ENCODE peak calls at places on chromosomes 2 and 18, in seven cellular contexts. Q is neural progenitor cell, D is H1, T is lower lobe of right lung, K is mucosa of descending colon, P is cardiac fibroblast, M is dorsolateral prefrontal cortex. S is an unnamed sample.

GRCh38 chr18:45255142-45255890 is 360.0 kb upstream of the SLC14A2 start:
- DNase-seq in Q (peak; percentile 38), P (peak; percentile 89), D (no peak), M (no peak), K (peak; percentile 27), T (no peak), S (no peak)

GRCh38 chr2:6977095-6977777 is 60.0 kb downstream of the RNF144A start:
- DNase-seq in K (peak; percentile 44), Q (no peak), D (no peak), T (no peak), P (peak; percentile 80), M (peak; percentile 92), S (no peak)

GRCh38 chr2:101256316-101256715 is 3.6 kb downstream of the CNOT11 start:
- DNase-seq in K (no peak), P (no peak), M (no peak), D (no peak), Q (no peak), T (no peak), S (no peak)

GRCh38 chr2:214810670-214811069 is 1.2 kb upstream of the BARD1 start:
- DNase-seq in K (peak; percentile 33), T (peak; percentile 45), D (no peak), M (no peak), Q (no peak), P (no peak), S (no peak)

GRCh38 chr2:127621981-127622431 is 23.9 kb upstream of the GPR17 start:
- DNase-seq in T (peak; percentile 16), M (no peak), P (no peak), D (no peak), Q (no peak), K (no peak), S (no peak)

GRCh38 chr2:30193104-30193681 is 38.1 kb upstream of the LBH start:
- DNase-seq in Q (no peak), D (no peak), T (no peak), M (no peak), K (no peak), P (no peak), S (no peak)

GRCh38 chr18:50659091-50660003 is 99.5 kb downstream of the MAPK4 start:
- DNase-seq in D (no peak), Q (no peak), P (peak; percentile 54), M (peak; percentile 69), T (no peak), K (no peak), S (no peak)

GRCh38 chr2:227617316-227618250 is at the start of gene SCYGR4:
- DNase-seq in M (no peak), D (no peak), P (peak; percentile 24), Q (no peak), K (no peak), T (no peak), S (no peak)

GRCh38 chr18:54767094-54767493 is 61.2 kb upstream of the RAB27B start:
- DNase-seq in M (no peak), D (no peak), K (no peak), T (no peak), P (no peak), Q (no peak), S (no peak)

GRCh38 chr2:67503066-67503795 is 106.1 kb downstream of the ETAA1 start:
- DNase-seq in M (no peak), K (no peak), D (no peak), T (no peak), P (peak; percentile 93), Q (no peak), S (no peak)

GRCh38 chr2:178810422-178810821 is 3.2 kb upstream of the TTN start:
- DNase-seq in D (no peak), Q (no peak), K (no peak), P (no peak), M (no peak), T (no peak), S (no peak)

GRCh38 chr2:80059381-80059907 is 245.1 kb downstream of the LRRTM1 start:
- DNase-seq in K (no peak), D (no peak), Q (no peak), M (no peak), P (no peak), T (no peak), S (no peak)

GRCh38 chr2:61463769-61464475 is 7.0 kb downstream of the USP34 start:
- DNase-seq in D (no peak), P (no peak), M (no peak), K (no peak), T (no peak), Q (peak; percentile 50), S (no peak)

GRCh38 chr2:148917431-148917830 is 42.4 kb downstream of the KIF5C start:
- DNase-seq in D (no peak), K (no peak), T (no peak), M (no peak), Q (no peak), P (no peak), S (no peak)

GRCh38 chr18:35807942-35808341 is 164.5 kb upstream of the RMP24 start:
- DNase-seq in M (no peak), Q (no peak), T (no peak), P (no peak), K (no peak), D (no peak), S (no peak)

GRCh38 chr2:246489-247145 is 17.2 kb downstream of the SH3YL1 start:
- DNase-seq in D (no peak), Q (peak; percentile 58), P (peak; percentile 80), T (no peak), K (peak; percentile 69), M (no peak), S (no peak)

GRCh38 chr18:12254137-12254819 is at the start of gene CIDEA:
- DNase-seq in Q (peak; percentile 86), P (peak; percentile 30), K (no peak), D (peak; percentile 76), M (no peak), T (no peak), S (no peak)

GRCh38 chr2:205776139-205776538 is 93.8 kb downstream of the NRP2 start:
- DNase-seq in P (no peak), D (peak; percentile 96), M (no peak), T (peak; percentile 61), Q (peak; percentile 85), K (peak; percentile 75), S (no peak)

GRCh38 chr2:156883828-156884615 is 373.5 kb upstream of the GALNT5 start:
- DNase-seq in K (no peak), D (no peak), T (no peak), Q (no peak), M (no peak), P (no peak), S (no peak)

GRCh38 chr18:57542126-57542525 is 44.4 kb downstream of the FECH start:
- DNase-seq in D (no peak), M (no peak), Q (no peak), P (peak; percentile 46), T (no peak), K (no peak), S (no peak)

GRCh38 chr18:2916184-2916583 is 69.4 kb downstream of the EMILIN2 start:
- DNase-seq in Q (no peak), P (no peak), M (no peak), K (no peak), D (no peak), T (no peak), S (no peak)

GRCh38 chr2:162301151-162301804 is 17.2 kb downstream of the IFIH1 start:
- DNase-seq in D (no peak), M (peak; percentile 41), K (peak; percentile 32), P (peak; percentile 83), Q (peak; percentile 74), T (peak; percentile 45), S (no peak)

GRCh38 chr2:167928434-167928833 is 319.0 kb downstream of the STK39 start:
- DNase-seq in D (no peak), M (no peak), P (no peak), Q (no peak), K (no peak), T (no peak), S (no peak)

GRCh38 chr18:34225218-34225553 is 473 bp upstream of the NOL4 start:
- DNase-seq in K (no peak), D (no peak), P (no peak), Q (no peak), M (no peak), T (no peak), S (no peak)

GRCh38 chr18:34223893-34224422 is 755 bp downstream of the NOL4 start:
- DNase-seq in Q (peak; percentile 6), D (peak; percentile 49), K (no peak), T (no peak), P (no peak), M (peak; percentile 8), S (no peak)

GRCh38 chr18:34222396-34223163 is 2.1 kb downstream of the NOL4 start:
- DNase-seq in Q (peak; percentile 73), K (peak; percentile 10), P (peak; percentile 1), D (peak; percentile 83), T (peak; percentile 47), M (peak; percentile 65), S (no peak)

GRCh38 chr18:34223164-34223892 is 1.4 kb downstream of the NOL4 start:
- DNase-seq in Q (peak; percentile 65), K (peak; percentile 16), M (peak; percentile 52), P (no peak), T (no peak), D (peak; percentile 82), S (no peak)

GRCh38 chr18:34224423-34225217 is at the start of gene NOL4:
- DNase-seq in Q (peak; percentile 99), M (peak; percentile 94), T (peak; percentile 56), D (peak; percentile 93), K (peak; percentile 75), P (peak; percentile 0), S (no peak)
- TF ChIP-seq CTCF in Q (peak; percentile 72), M (peak; percentile 53), T (peak; percentile 13), D (peak; percentile 98), K (no peak), P (no peak), S (no peak)

DNA sequence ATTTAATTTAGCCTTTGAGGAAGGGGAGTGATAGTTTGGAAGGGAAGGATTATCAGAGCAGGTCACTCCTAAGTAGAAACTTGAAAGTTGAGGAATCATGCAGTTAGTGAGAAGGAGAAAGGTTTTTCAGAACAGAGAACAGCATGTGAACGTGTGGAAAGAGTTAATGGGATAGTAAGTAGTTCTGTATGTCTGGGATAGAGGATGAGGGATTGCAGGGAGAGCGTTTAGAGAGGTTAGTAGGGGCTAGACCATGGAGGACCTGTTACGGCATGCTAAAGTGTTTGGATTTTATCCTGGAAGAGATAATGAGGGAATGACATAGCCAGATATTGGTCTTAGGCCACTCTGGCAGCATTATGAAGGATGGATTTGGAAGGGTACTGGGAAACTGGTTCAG is 1.8 kb downstream of the ZNF512 start:
- DNase-seq in M (no peak), Q (no peak), T (no peak), P (no peak), D (no peak), K (no peak), S (no peak)
- H3K4me3 ChIP-seq in M (no peak overlapping the region), Q (peak overlapping the region; percentile 89), T (no peak overlapping the region), P (no peak overlapping the region), D (peak overlapping the region; percentile 92), K (no peak overlapping the region), S (peak overlapping the region; percentile 81)

GRCh38 chr2:55581435-55581834 is 36.0 kb downstream of the PPP4R3B start:
- DNase-seq in D (no peak), Q (peak; percentile 36), M (no peak), T (no peak), P (no peak), K (no peak), S (no peak)
- TF ChIP-seq CTCF in D (peak; percentile 56), Q (peak; percentile 60), M (no peak), T (no peak), P (peak; percentile 15), K (no peak), S (no peak)

DNA sequence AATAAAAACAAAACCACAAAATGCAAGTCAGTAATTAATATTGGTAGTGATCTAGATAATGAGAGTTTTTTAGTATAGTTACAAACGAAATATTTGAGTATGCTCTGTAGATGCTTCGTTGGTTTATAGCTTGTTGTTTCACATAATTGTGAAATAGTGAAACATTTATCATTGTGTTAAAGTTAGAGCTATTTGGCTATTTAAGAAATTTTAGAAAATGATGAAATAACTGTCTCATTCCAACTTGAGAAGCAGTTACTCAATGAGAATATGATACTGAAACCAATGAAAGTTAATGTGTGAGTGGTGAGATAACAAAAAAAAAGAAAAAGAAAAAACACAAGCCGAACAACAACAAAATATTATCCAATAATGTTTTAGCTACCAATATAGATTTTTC is 475.6 kb upstream of the ZEB2 start:
- DNase-seq in D (no peak), P (peak; percentile 63), Q (no peak), M (no peak), T (no peak), K (no peak), S (no peak)
- H3K4me3 ChIP-seq in D (no peak overlapping the region), P (no peak overlapping the region), Q (no peak overlapping the region), M (no peak overlapping the region), T (no peak overlapping the region), K (no peak overlapping the region), S (no peak overlapping the region)

S was measured in GM12864.